ENCODE peak calls at places on chromosomes 16 and 17, in five cellular contexts. One of them, this sample, is unnamed. For H3K27me3, the result is how much of the 10 kb centered on the place peaks cover.

GRCh38 chr16:84247844-84248243 is 8.0 kb upstream of the KCNG4 start:
- DNase-seq in colonic mucosa: no peak
- DNase-seq in neural progenitor cell: no peak
- DNase-seq in BJ: no peak
- DNase-seq in PC-3: peak
- DNase-seq in this sample: no peak

GRCh38 chr17:78484300-78485159 is 92.7 kb downstream of the DNAH17 start:
- DNase-seq in BJ: no peak
- DNase-seq in PC-3: no peak
- DNase-seq in colonic mucosa: peak
- DNase-seq in neural progenitor cell: peak
- DNase-seq in this sample: no peak

GRCh38 chr17:36889955-36890354 is 47.3 kb upstream of the LHX1 start:
- DNase-seq in BJ: no peak
- DNase-seq in neural progenitor cell: no peak
- DNase-seq in PC-3: no peak
- DNase-seq in colonic mucosa: no peak
- DNase-seq in this sample: no peak

GRCh38 chr17:60149691-60150582 is at the start of gene CA4:
- DNase-seq in neural progenitor cell: peak
- DNase-seq in BJ: no peak
- DNase-seq in PC-3: no peak
- DNase-seq in colonic mucosa: no peak
- DNase-seq in this sample: no peak

GRCh38 chr17:47072881-47073280 is 93.8 kb upstream of the RPRML start:
- DNase-seq in neural progenitor cell: no peak
- DNase-seq in PC-3: no peak
- DNase-seq in colonic mucosa: no peak
- DNase-seq in BJ: peak
- DNase-seq in this sample: no peak

GRCh38 chr17:5260542-5260941 is 21.5 kb upstream of the RABEP1 start:
- DNase-seq in BJ: no peak
- DNase-seq in colonic mucosa: no peak
- DNase-seq in neural progenitor cell: no peak
- DNase-seq in PC-3: peak
- DNase-seq in this sample: no peak

GRCh38 chr17:43834106-43834505 is 1.2 kb upstream of the MPP3 start:
- DNase-seq in PC-3: peak
- DNase-seq in neural progenitor cell: no peak
- DNase-seq in BJ: no peak
- DNase-seq in colonic mucosa: no peak
- DNase-seq in this sample: no peak

GRCh38 chr16:31451201-31451600 is 8.1 kb upstream of the ARMC5 start:
- DNase-seq in neural progenitor cell: no peak
- DNase-seq in PC-3: no peak
- DNase-seq in colonic mucosa: no peak
- DNase-seq in BJ: no peak
- DNase-seq in this sample: no peak

GRCh38 chr16:46822270-46822669 is 8.7 kb downstream of the C16orf87 start:
- DNase-seq in colonic mucosa: no peak
- DNase-seq in PC-3: no peak
- DNase-seq in neural progenitor cell: no peak
- DNase-seq in BJ: no peak
- DNase-seq in this sample: peak

GRCh38 chr17:35892091-35892637 is 12.0 kb upstream of the CCL5 start:
- DNase-seq in BJ: no peak
- DNase-seq in PC-3: no peak
- DNase-seq in colonic mucosa: no peak
- DNase-seq in neural progenitor cell: no peak
- DNase-seq in this sample: no peak

GRCh38 chr17:34081269-34081668 is 173.8 kb upstream of the CCL2 start:
- DNase-seq in PC-3: peak
- DNase-seq in BJ: no peak
- DNase-seq in colonic mucosa: no peak
- DNase-seq in neural progenitor cell: peak
- DNase-seq in this sample: no peak

GRCh38 chr16:27048316-27048715 is 18.4 kb upstream of the C16orf82 start:
- DNase-seq in BJ: no peak
- DNase-seq in neural progenitor cell: no peak
- DNase-seq in colonic mucosa: no peak
- DNase-seq in PC-3: no peak
- DNase-seq in this sample: no peak

GRCh38 chr17:27105636-27106035 is 188.3 kb upstream of the WSB1 start:
- DNase-seq in PC-3: no peak
- DNase-seq in BJ: no peak
- DNase-seq in neural progenitor cell: no peak
- DNase-seq in colonic mucosa: no peak
- DNase-seq in this sample: no peak

GRCh38 chr16:65315004-65315398 is 193.1 kb upstream of the CDH11 start:
- DNase-seq in colonic mucosa: peak
- DNase-seq in PC-3: no peak
- DNase-seq in BJ: no peak
- DNase-seq in neural progenitor cell: peak
- DNase-seq in this sample: no peak

GRCh38 chr17:2438823-2439222 is 38.0 kb upstream of the MNT start:
- DNase-seq in colonic mucosa: no peak
- DNase-seq in neural progenitor cell: no peak
- DNase-seq in PC-3: no peak
- DNase-seq in BJ: no peak
- DNase-seq in this sample: no peak

GRCh38 chr17:66304304-66305174 is 2.1 kb downstream of the PRKCA start:
- DNase-seq in colonic mucosa: peak
- DNase-seq in PC-3: peak
- DNase-seq in neural progenitor cell: peak
- DNase-seq in BJ: no peak
- DNase-seq in this sample: no peak

GRCh38 chr17:57603541-57603940 is 141.6 kb downstream of the CCDC182 start:
- DNase-seq in neural progenitor cell: no peak
- DNase-seq in BJ: no peak
- DNase-seq in PC-3: no peak
- DNase-seq in colonic mucosa: peak
- DNase-seq in this sample: no peak

GRCh38 chr17:57604771-57605733 is 140.0 kb downstream of the CCDC182 start:
- DNase-seq in colonic mucosa: peak
- DNase-seq in PC-3: no peak
- DNase-seq in BJ: no peak
- DNase-seq in neural progenitor cell: peak
- DNase-seq in this sample: peak

GRCh38 chr17:57605734-57606105 is 139.4 kb downstream of the CCDC182 start:
- DNase-seq in PC-3: no peak
- DNase-seq in colonic mucosa: no peak
- DNase-seq in neural progenitor cell: no peak
- DNase-seq in BJ: no peak
- DNase-seq in this sample: no peak

GRCh38 chr17:57602896-57603295 is 142.2 kb downstream of the CCDC182 start:
- DNase-seq in BJ: no peak
- DNase-seq in PC-3: no peak
- DNase-seq in colonic mucosa: no peak
- DNase-seq in neural progenitor cell: no peak
- DNase-seq in this sample: no peak

DNA sequence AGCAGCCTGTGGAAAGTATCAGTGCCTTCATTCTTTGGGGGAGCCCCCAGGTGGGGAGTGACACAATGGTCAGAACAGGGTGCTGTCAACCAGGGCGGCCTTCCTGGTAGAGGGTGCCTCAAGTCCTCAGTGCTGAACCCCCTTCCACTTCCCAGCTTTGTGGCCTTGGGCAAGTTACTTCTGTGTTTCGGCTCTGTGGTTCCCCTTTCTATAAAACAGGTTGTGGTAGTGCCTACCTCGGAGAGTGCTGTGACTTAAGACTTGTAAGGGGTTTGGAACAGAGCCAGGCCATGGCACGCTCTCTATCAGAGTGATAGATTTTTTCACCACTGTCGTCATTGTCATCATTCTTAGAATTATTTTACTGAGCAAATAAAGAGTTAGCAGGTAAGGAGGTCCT is 141.1 kb downstream of the CCDC182 start:
- DNase-seq in BJ: no peak
- DNase-seq in PC-3: no peak
- DNase-seq in neural progenitor cell: no peak
- DNase-seq in colonic mucosa: no peak
- DNase-seq in this sample: no peak
- H3K4me3 ChIP-seq in BJ: no peak
- H3K4me3 ChIP-seq in PC-3: no peak
- H3K4me3 ChIP-seq in neural progenitor cell: no peak
- H3K4me3 ChIP-seq in colonic mucosa: no peak
- H3K4me3 ChIP-seq in this sample: no peak

DNA sequence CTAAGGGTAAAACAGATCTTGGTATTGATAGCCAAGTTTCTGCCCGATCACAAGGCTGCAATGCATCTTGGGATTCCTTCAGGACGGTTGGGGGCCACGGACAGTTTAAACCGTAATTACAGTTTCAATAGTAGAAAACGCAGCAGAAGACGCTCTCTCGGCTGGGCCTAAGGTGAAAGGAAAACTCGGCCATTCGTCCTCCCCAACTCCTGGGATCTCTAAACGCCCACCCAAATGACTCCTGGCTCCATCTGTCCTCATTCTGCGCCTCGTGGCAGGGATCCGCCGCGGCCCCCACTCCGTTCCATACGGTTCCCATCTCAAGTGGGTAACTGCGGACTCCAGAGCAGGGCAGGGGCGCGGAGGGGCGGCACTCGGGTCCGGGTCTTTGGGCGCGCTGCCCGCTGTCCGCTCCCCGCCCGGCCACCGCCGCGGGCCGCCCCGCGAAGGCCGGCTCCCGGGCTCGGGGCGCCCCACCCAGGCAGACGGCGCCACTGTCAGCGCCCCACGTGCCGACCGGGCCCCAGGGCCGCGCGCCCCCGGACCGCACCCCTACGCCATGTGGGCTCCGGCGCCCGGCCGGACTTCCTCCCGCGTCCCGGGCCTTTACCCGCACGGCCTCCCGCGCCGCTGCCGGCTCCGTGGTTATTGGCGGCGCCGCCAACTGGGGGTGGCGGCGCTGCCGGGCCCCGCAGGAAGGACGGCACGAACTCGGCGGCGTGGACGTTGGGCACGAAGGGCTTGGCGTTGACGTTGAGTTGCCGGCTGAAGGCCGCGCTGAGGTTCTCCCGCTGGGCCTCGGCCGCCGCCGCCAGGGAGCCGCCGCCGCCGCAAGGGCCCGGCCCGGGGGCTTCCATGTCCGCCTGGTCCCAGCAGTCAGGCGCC is 755 bp downstream of the GSPT1 start:
- DNase-seq in BJ: no peak
- DNase-seq in PC-3: peak
- DNase-seq in colonic mucosa: peak
- DNase-seq in neural progenitor cell: peak
- DNase-seq in this sample: no peak
- TF ChIP-seq CTCF in BJ: no peak
- TF ChIP-seq CTCF in PC-3: no peak
- TF ChIP-seq CTCF in colonic mucosa: no peak
- TF ChIP-seq CTCF in neural progenitor cell: peak
- TF ChIP-seq CTCF in this sample: no peak

GRCh38 chr16:966505-966904 is 4.3 kb downstream of the LMF1 start:
- DNase-seq in colonic mucosa: no peak
- DNase-seq in BJ: no peak
- DNase-seq in PC-3: no peak
- DNase-seq in neural progenitor cell: no peak
- DNase-seq in this sample: no peak

GRCh38 chr16:968620-969019 is 2.2 kb downstream of the LMF1 start:
- DNase-seq in colonic mucosa: no peak
- DNase-seq in PC-3: no peak
- DNase-seq in neural progenitor cell: peak
- DNase-seq in BJ: no peak
- DNase-seq in this sample: no peak

GRCh38 chr16:966035-966434 is 4.7 kb downstream of the LMF1 start:
- DNase-seq in PC-3: no peak
- DNase-seq in neural progenitor cell: no peak
- DNase-seq in colonic mucosa: no peak
- DNase-seq in BJ: no peak
- DNase-seq in this sample: no peak

GRCh38 chr16:967546-968295 is 3.1 kb downstream of the LMF1 start:
- DNase-seq in BJ: no peak
- DNase-seq in PC-3: no peak
- DNase-seq in neural progenitor cell: no peak
- DNase-seq in colonic mucosa: no peak
- DNase-seq in this sample: no peak

GRCh38 chr16:967077-967541 is 3.7 kb downstream of the LMF1 start:
- DNase-seq in neural progenitor cell: no peak
- DNase-seq in BJ: no peak
- DNase-seq in PC-3: no peak
- DNase-seq in colonic mucosa: no peak
- DNase-seq in this sample: no peak
- H3K27me3 ChIP-seq in neural progenitor cell: under half
- H3K27me3 ChIP-seq in BJ: under half
- H3K27me3 ChIP-seq in PC-3: under half
- H3K27me3 ChIP-seq in colonic mucosa: under half
- H3K27me3 ChIP-seq in this sample: under half

GRCh38 chr16:86959729-86960128 is 357.5 kb downstream of the C16orf95 start:
- DNase-seq in colonic mucosa: no peak
- DNase-seq in BJ: no peak
- DNase-seq in neural progenitor cell: no peak
- DNase-seq in PC-3: no peak
- DNase-seq in this sample: no peak

GRCh38 chr16:86953631-86954465 is 363.3 kb downstream of the C16orf95 start:
- DNase-seq in BJ: no peak
- DNase-seq in colonic mucosa: no peak
- DNase-seq in neural progenitor cell: peak
- DNase-seq in PC-3: no peak
- DNase-seq in this sample: no peak

GRCh38 chr16:86959182-86959651 is 358.0 kb downstream of the C16orf95 start:
- DNase-seq in colonic mucosa: no peak
- DNase-seq in neural progenitor cell: no peak
- DNase-seq in PC-3: no peak
- DNase-seq in BJ: no peak
- DNase-seq in this sample: no peak

GRCh38 chr16:86955136-86955890 is 361.9 kb downstream of the C16orf95 start:
- DNase-seq in PC-3: no peak
- DNase-seq in colonic mucosa: no peak
- DNase-seq in BJ: no peak
- DNase-seq in neural progenitor cell: no peak
- DNase-seq in this sample: no peak

GRCh38 chr16:86956437-86956836 is 360.8 kb downstream of the C16orf95 start:
- DNase-seq in neural progenitor cell: no peak
- DNase-seq in colonic mucosa: no peak
- DNase-seq in PC-3: no peak
- DNase-seq in BJ: no peak
- DNase-seq in this sample: no peak
- H3K4me3 ChIP-seq in neural progenitor cell: no peak
- H3K4me3 ChIP-seq in colonic mucosa: no peak
- H3K4me3 ChIP-seq in PC-3: no peak
- H3K4me3 ChIP-seq in BJ: no peak
- H3K4me3 ChIP-seq in this sample: no peak

This sample was measured in AG04450.